ENCODE peak calls at places on chromosomes 6 and 20, in eight cellular contexts. L is A549, Z is GM23338, V is tibial artery, W is mesendoderm, Y is psoas muscle, H is neuronal stem cell, O is epithelial cell of prostate. I is an unnamed sample.

GRCh38 chr6:126721581-126722145 is 381.7 kb downstream of the CENPW start:
- DNase-seq in V (no peak), O (peak; percentile 86), H (no peak), Z (no peak), W (no peak), Y (no peak), L (no peak), I (peak; percentile 62)

GRCh38 chr20:36060676-36061075 is 92.3 kb downstream of the CNBD2 start:
- DNase-seq in O (peak; percentile 10), Y (no peak), Z (no peak), V (no peak), L (no peak), H (no peak), W (no peak), I (no peak)

GRCh38 chr6:95094751-95095150 is 482.6 kb upstream of the MANEA start:
- DNase-seq in V (no peak), Y (no peak), L (no peak), Z (no peak), H (no peak), W (peak; percentile 60), O (peak; percentile 60), I (peak; percentile 41)

GRCh38 chr6:148491638-148492210 is 149.1 kb downstream of the SASH1 start:
- DNase-seq in W (no peak), L (no peak), Z (no peak), V (no peak), Y (no peak), O (no peak), H (no peak), I (no peak)

GRCh38 chr6:38018755-38019165 is 199.2 kb downstream of the ZFAND3 start:
- DNase-seq in Y (no peak), L (no peak), Z (no peak), O (no peak), H (no peak), W (no peak), V (no peak), I (no peak)

GRCh38 chr6:156685823-156686428 is 91.3 kb upstream of the ARID1B start:
- DNase-seq in W (no peak), L (no peak), Y (no peak), V (no peak), O (no peak), H (no peak), Z (peak; percentile 10), I (no peak)

GRCh38 chr6:107676002-107676401 is 148.1 kb downstream of the SCML4 start:
- DNase-seq in V (no peak), L (no peak), O (no peak), H (no peak), Y (no peak), W (no peak), Z (no peak), I (no peak)

GRCh38 chr6:92706976-92707375 is 712.4 kb downstream of the EPHA7 start:
- DNase-seq in H (no peak), V (no peak), Z (no peak), L (no peak), Y (no peak), O (peak; percentile 20), W (no peak), I (no peak)

GRCh38 chr6:43291708-43292107 is 6.4 kb upstream of the SLC22A7 start:
- DNase-seq in L (no peak), V (no peak), Z (no peak), W (no peak), O (no peak), Y (no peak), H (no peak), I (no peak)

GRCh38 chr6:113511100-113511499 is 346.0 kb upstream of the MARCKS start:
- DNase-seq in W (no peak), Z (no peak), O (no peak), L (no peak), V (no peak), H (no peak), Y (no peak), I (no peak)

GRCh38 chr20:5835234-5835845 is 85.1 kb downstream of the SHLD1 start:
- DNase-seq in V (no peak), L (peak; percentile 38), O (no peak), Z (no peak), H (no peak), Y (peak; percentile 55), W (no peak), I (no peak)

GRCh38 chr6:33907227-33907626 is 103.4 kb upstream of the MLN start:
- DNase-seq in H (no peak), O (no peak), L (no peak), V (no peak), Y (no peak), Z (no peak), W (no peak), I (no peak)

GRCh38 chr6:133130863-133131262 is 110.3 kb upstream of the EYA4 start:
- DNase-seq in H (no peak), W (peak; percentile 28), Y (peak; percentile 89), V (no peak), Z (no peak), L (peak; percentile 33), O (peak; percentile 70), I (peak; percentile 17)

GRCh38 chr20:11686900-11687543 is 230.7 kb upstream of the BTBD3 start:
- DNase-seq in L (no peak), O (no peak), V (no peak), H (peak; percentile 17), W (peak; percentile 50), Z (peak; percentile 67), Y (peak; percentile 51), I (no peak)

GRCh38 chr6:41577865-41578713 is 31.9 kb downstream of the FOXP4 start:
- DNase-seq in Z (peak; percentile 85), W (peak; percentile 93), O (no peak), L (peak; percentile 53), Y (no peak), V (no peak), H (peak; percentile 89), I (no peak)
- H3K27ac ChIP-seq in Z (peak overlapping the region; percentile 94), W (peak overlapping the region; percentile 83), O (no peak overlapping the region), L (peak overlapping the region; percentile 92), Y (no peak overlapping the region), V (peak overlapping the region; percentile 31), H (peak overlapping the region; percentile 95), I (no peak overlapping the region)

GRCh38 chr6:36916159-36916558 is 30.4 kb downstream of the C6orf89 start:
- DNase-seq in V (no peak), Z (no peak), O (no peak), H (no peak), L (no peak), W (no peak), Y (no peak), I (no peak)
- H3K27ac ChIP-seq in V (peak overlapping the region; percentile 81), Z (no peak overlapping the region), O (no peak overlapping the region), H (no peak overlapping the region), L (no peak overlapping the region), W (no peak overlapping the region), Y (no peak overlapping the region), I (no peak overlapping the region)

GRCh38 chr6:154956771-154957522 is 38.2 kb upstream of the TIAM2 start:
- DNase-seq in Y (no peak), V (no peak), H (no peak), Z (peak; percentile 62), W (no peak), L (no peak), O (no peak), I (no peak)

GRCh38 chr6:154961141-154961540 is 34.0 kb upstream of the TIAM2 start:
- DNase-seq in L (no peak), Y (no peak), V (no peak), H (no peak), Z (no peak), O (no peak), W (no peak), I (no peak)

GRCh38 chr6:154960299-154960796 is 34.8 kb upstream of the TIAM2 start:
- DNase-seq in Y (no peak), V (peak; percentile 25), L (no peak), O (no peak), W (no peak), Z (no peak), H (no peak), I (no peak)

GRCh38 chr6:154958469-154958868 is 36.6 kb upstream of the TIAM2 start:
- DNase-seq in H (no peak), V (no peak), O (no peak), L (no peak), Z (no peak), Y (no peak), W (no peak), I (no peak)

GRCh38 chr6:154962751-154963150 is 32.4 kb upstream of the TIAM2 start:
- DNase-seq in O (peak; percentile 33), Y (no peak), W (no peak), H (no peak), V (peak; percentile 22), L (peak; percentile 28), Z (no peak), I (no peak)
- H3K27ac ChIP-seq in O (no peak overlapping the region), Y (no peak overlapping the region), W (no peak overlapping the region), H (no peak overlapping the region), V (no peak overlapping the region), L (peak overlapping the region; percentile 63), Z (no peak overlapping the region), I (no peak overlapping the region)

GRCh38 chr6:3230275-3231212 is 3.1 kb upstream of the TUBB2B start:
- DNase-seq in Z (peak; percentile 85), W (peak; percentile 84), V (no peak), O (no peak), H (peak; percentile 74), Y (no peak), L (no peak), I (no peak)

GRCh38 chr6:3233321-3233720 is 5.9 kb upstream of the TUBB2B start:
- DNase-seq in W (no peak), V (no peak), Y (no peak), Z (no peak), H (no peak), O (no peak), L (no peak), I (no peak)

GRCh38 chr6:3231213-3232016 is 4.0 kb upstream of the TUBB2B start:
- DNase-seq in Z (peak; percentile 93), O (no peak), H (peak; percentile 83), L (peak; percentile 62), V (peak; percentile 84), Y (peak; percentile 73), W (peak; percentile 91), I (no peak)

GRCh38 chr6:3229566-3230274 is 2.3 kb upstream of the TUBB2B start:
- DNase-seq in W (peak; percentile 79), Z (peak; percentile 81), O (no peak), V (no peak), H (peak; percentile 66), L (no peak), Y (peak; percentile 57), I (no peak)

DNA sequence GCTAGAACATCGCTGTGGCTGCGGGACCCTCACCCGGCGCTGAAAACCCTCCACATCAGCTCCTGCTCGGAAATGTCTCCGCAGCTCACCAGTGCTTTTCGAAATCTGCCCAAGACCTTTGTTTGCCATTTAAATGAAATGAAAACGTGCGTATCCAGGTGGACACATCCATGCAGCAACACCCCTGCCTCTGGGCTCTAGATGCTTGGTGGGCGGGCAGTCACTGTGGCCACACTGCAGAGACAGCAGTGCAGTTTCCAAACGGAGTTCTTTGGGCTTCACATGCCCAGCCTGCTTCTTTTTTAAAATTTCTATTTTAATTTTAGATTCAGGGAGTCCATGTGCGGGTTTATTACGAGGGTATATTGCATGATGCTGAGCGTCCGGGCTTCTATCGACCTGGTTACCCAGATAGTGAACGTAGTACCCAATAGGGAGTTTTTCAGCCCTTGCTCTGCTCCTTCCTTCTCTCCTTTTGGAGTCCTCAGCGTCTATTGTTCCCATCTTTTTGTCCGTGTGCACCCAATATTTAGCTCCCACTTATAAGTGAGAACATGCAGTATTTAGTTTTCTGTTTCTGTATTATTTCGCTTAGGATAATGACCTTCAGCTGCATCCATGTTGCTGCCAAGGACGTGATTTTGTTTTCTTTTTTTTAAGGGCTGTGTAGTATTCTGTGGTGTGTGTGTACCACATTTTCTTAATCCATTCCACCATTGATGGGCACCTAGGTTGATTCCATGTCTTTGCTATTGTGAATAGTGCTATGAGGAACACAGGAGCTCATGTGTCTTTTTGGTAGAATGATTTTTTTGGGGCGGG is 4.8 kb upstream of the TUBB2B start:
- DNase-seq in Z (peak; percentile 46), H (no peak), W (no peak), O (no peak), V (no peak), Y (no peak), L (no peak), I (no peak)
- H3K27ac ChIP-seq in Z (no peak overlapping the region), H (peak overlapping the region; percentile 95), W (peak overlapping the region; percentile 40), O (no peak overlapping the region), V (peak overlapping the region; percentile 51), Y (no peak overlapping the region), L (peak overlapping the region; percentile 96), I (no peak overlapping the region)

I was measured in keratinocyte.